ENCODE peak calls at places on chromosomes 3 and 15, in six cellular contexts. N is naive thymus-derived CD4-positive, alpha-beta T cell; F is CD8-positive, alpha-beta T cell; H is SK-N-SH; T is body of pancreas; B is aorta. W is an unnamed sample.

GRCh38 chr3:148600902-148601765 is 96.6 kb upstream of the AGTR1 start:
- DNase-seq in N (no peak), F (no peak), H (no peak), T (peak), B (no peak), W (no peak)

GRCh38 chr15:42796955-42797779 is 60.2 kb upstream of the CDAN1 start:
- DNase-seq in N (no peak), F (no peak), H (no peak), T (no peak), B (no peak), W (no peak)

GRCh38 chr3:57060089-57060829 is at the start of gene SPATA12:
- DNase-seq in N (no peak), F (no peak), H (peak), T (peak), B (peak), W (peak)

GRCh38 chr15:36161781-36162212 is 417.6 kb upstream of the CDIN1 start:
- DNase-seq in N (no peak), F (no peak), H (no peak), T (peak), B (no peak), W (no peak)

GRCh38 chr3:183178833-183179549 is 16.5 kb upstream of the LAMP3 start:
- DNase-seq in N (peak), F (peak), H (peak), T (peak), B (peak), W (peak)

GRCh38 chr15:57640935-57641682 is 49.4 kb downstream of the MYZAP start:
- DNase-seq in N (peak), F (no peak), H (peak), T (peak), B (no peak), W (no peak)

GRCh38 chr15:69794643-69795461 is 302.9 kb downstream of the TLE3 start:
- DNase-seq in N (no peak), F (peak), H (no peak), T (peak), B (peak), W (no peak)

GRCh38 chr15:53323197-53323596 is 436.3 kb downstream of the WDR72 start:
- DNase-seq in N (no peak), F (no peak), H (no peak), T (peak), B (no peak), W (no peak)

GRCh38 chr3:171193693-171194092 is 167.2 kb upstream of the SLC2A2 start:
- DNase-seq in N (no peak), F (no peak), H (no peak), T (no peak), B (no peak), W (no peak)

GRCh38 chr3:52088445-52089367 is 32.3 kb upstream of the DUSP7 start:
- DNase-seq in N (no peak), F (no peak), H (peak), T (peak), B (peak), W (no peak)

GRCh38 chr3:30167511-30168135 is 438.8 kb upstream of the TGFBR2 start:
- DNase-seq in N (no peak), F (no peak), H (no peak), T (no peak), B (no peak), W (no peak)

GRCh38 chr3:63625161-63625560 is 27.3 kb upstream of the SNTN start:
- DNase-seq in N (no peak), F (no peak), H (no peak), T (peak), B (no peak), W (no peak)

GRCh38 chr3:167228135-167228534 is 152.0 kb downstream of the ZBBX start:
- DNase-seq in N (no peak), F (no peak), H (no peak), T (no peak), B (no peak), W (no peak)

GRCh38 chr3:6577584-6577983 is 283.3 kb upstream of the GRM7 start:
- DNase-seq in N (no peak), F (no peak), H (no peak), T (no peak), B (no peak), W (no peak)

GRCh38 chr3:151434151-151434890 is 26.5 kb downstream of the IGSF10 start:
- DNase-seq in N (no peak), F (no peak), H (no peak), T (peak), B (no peak), W (no peak)

GRCh38 chr3:170714562-170715535 is 129.0 kb upstream of the SLC7A14 start:
- DNase-seq in N (no peak), F (no peak), H (no peak), T (no peak), B (no peak), W (no peak)

GRCh38 chr3:109275702-109276293 is 40.5 kb downstream of the DPPA2 start:
- DNase-seq in N (no peak), F (no peak), H (peak), T (peak), B (no peak), W (peak)

GRCh38 chr3:149330609-149331008 is 2.8 kb downstream of the TM4SF18 start:
- DNase-seq in N (no peak), F (no peak), H (no peak), T (no peak), B (no peak), W (no peak)

GRCh38 chr3:187567026-187567425 is 103.2 kb downstream of the SST start:
- DNase-seq in N (no peak), F (no peak), H (no peak), T (no peak), B (no peak), W (no peak)

GRCh38 chr15:78907577-78907976 is 34.9 kb downstream of the MORF4L1 start:
- DNase-seq in N (no peak), F (no peak), H (peak), T (no peak), B (no peak), W (no peak)

GRCh38 chr3:113254171-113254947 is 43.0 kb downstream of the BOC start:
- DNase-seq in N (no peak), F (no peak), H (no peak), T (no peak), B (no peak), W (no peak)

GRCh38 chr3:197189633-197190032 is 108.8 kb downstream of the DLG1 start:
- DNase-seq in N (no peak), F (no peak), H (no peak), T (no peak), B (no peak), W (no peak)

GRCh38 chr15:34341922-34342736 is 807 bp downstream of the NOP10 start:
- DNase-seq in N (no peak), F (no peak), H (no peak), T (no peak), B (no peak), W (no peak)

GRCh38 chr15:41512078-41512394 is 1.6 kb downstream of the LTK start:
- DNase-seq in N (no peak), F (no peak), H (no peak), T (no peak), B (no peak), W (no peak)

GRCh38 chr3:192881159-192881786 is 36.4 kb downstream of the MB21D2 start:
- DNase-seq in N (no peak), F (no peak), H (no peak), T (no peak), B (no peak), W (no peak)

GRCh38 chr15:94563455-94563854 is 332.1 kb downstream of the MCTP2 start:
- DNase-seq in N (no peak), F (no peak), H (no peak), T (no peak), B (no peak), W (no peak)

GRCh38 chr15:87287156-87287555 is 969.4 kb downstream of the NTRK3 start:
- DNase-seq in N (no peak), F (no peak), H (no peak), T (no peak), B (no peak), W (no peak)

GRCh38 chr3:13574083-13574797 is 25.3 kb downstream of the FBLN2 start:
- DNase-seq in N (no peak), F (no peak), H (peak), T (no peak), B (peak), W (no peak)

GRCh38 chr15:29382862-29383261 is 113.2 kb upstream of the NSMCE3 start:
- DNase-seq in N (no peak), F (no peak), H (no peak), T (no peak), B (no peak), W (no peak)

GRCh38 chr3:18444597-18445420 is 19.7 kb upstream of the SATB1 start:
- DNase-seq in N (peak), F (peak), H (peak), T (peak), B (peak), W (peak)

GRCh38 chr3:58948018-58948417 is 101.8 kb downstream of the CFAP20DC start:
- DNase-seq in N (no peak), F (no peak), H (no peak), T (no peak), B (no peak), W (no peak)

DNA sequence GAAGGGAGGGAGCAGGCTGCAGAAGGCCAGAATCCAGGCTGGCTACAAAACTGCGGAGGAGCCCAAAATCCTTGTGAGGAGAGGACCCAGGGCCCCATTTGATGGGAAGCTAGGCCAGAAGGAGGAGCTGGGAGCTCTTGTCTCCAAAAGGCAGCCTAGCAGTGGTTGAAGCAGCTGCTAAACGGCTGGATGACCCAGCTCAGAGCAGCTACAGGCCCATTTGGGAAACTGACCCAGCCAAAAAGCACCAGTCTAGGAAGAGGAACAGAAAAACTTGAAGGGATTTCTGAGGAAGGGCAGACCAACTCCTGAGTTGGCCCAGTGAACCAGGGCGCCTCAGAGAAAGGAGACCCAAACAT is 1.1 kb upstream of the RAB43 start:
- DNase-seq in N (no peak), F (no peak), H (no peak), T (peak), B (no peak), W (no peak)
- H3K27ac ChIP-seq in N (peak), F (no peak), H (no peak), T (peak), B (no peak), W (no peak)

GRCh38 chr15:63353887-63354286 is 27.8 kb downstream of the CA12 start:
- DNase-seq in N (no peak), F (no peak), H (no peak), T (peak), B (no peak), W (no peak)

GRCh38 chr15:63352808-63353207 is 28.8 kb downstream of the CA12 start:
- DNase-seq in N (no peak), F (no peak), H (no peak), T (no peak), B (no peak), W (no peak)

GRCh38 chr15:63354771-63355650 is 26.6 kb downstream of the CA12 start:
- DNase-seq in N (no peak), F (no peak), H (no peak), T (no peak), B (no peak), W (no peak)

GRCh38 chr15:63351170-63351569 is 30.5 kb downstream of the CA12 start:
- DNase-seq in N (no peak), F (no peak), H (no peak), T (no peak), B (no peak), W (no peak)

DNA sequence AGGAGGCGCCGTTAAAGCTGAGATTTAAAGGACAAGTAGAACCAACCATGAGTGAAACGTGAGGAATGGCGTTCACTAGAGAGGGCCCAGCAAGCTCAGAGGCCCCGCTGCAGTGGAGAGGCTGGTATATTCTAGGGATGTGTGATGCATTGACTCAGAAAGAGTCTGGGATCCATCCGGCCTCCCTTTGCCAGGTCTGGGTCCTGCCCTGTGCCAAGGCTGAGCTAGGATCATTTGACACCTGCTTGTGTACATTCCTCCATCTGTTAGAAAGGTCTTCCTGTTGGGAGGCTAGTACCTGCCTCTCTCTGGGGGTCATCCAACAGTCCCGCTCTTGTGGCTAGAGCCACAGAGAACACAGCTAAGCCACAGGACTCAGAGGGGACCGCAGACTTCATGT is 28.4 kb downstream of the CA12 start:
- DNase-seq in N (no peak), F (no peak), H (no peak), T (no peak), B (no peak), W (no peak)
- H3K4me3 ChIP-seq in N (no peak), F (no peak), H (no peak), T (no peak), B (no peak), W (no peak)

GRCh38 chr3:141399979-141400971 is 32.0 kb downstream of the ZBTB38 start:
- DNase-seq in N (no peak), F (no peak), H (no peak), T (peak), B (no peak), W (no peak)
- H3K27ac ChIP-seq in N (no peak), F (no peak), H (no peak), T (peak), B (peak), W (peak)

DNA sequence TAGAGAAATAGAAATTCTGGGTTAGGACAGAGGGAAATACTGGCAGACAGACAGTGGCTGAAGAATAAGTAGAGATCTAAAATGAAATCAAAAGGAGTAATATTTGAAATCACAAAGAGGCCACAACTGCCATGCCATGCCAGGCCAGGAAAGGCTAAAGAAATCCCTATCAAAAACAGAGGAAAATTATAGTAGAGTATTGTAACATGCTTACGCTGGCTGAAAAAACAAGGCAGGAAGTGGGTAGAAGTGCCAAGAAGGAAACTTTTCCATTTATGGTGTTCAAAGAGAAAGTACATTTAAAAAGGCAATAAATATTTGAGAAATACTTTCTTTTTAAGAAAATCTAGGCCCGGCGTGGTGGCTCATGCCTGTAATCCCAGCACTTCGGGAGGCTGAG is 415.7 kb downstream of the PLCL2 start:
- DNase-seq in N (peak), F (no peak), H (no peak), T (no peak), B (no peak), W (no peak)
- H3K4me3 ChIP-seq in N (no peak), F (no peak), H (no peak), T (no peak), B (no peak), W (no peak)

W was measured in dorsolateral prefrontal cortex.